ENCODE peak calls at places on chromosomes 12 and 14, in five cellular contexts. F is mucosa of descending colon, H is GM20000, A is upper lobe of right lung, U is choroid plexus epithelial cell. Z is an unnamed sample.

GRCh38 chr12:127393896-127394295 is 873.1 kb upstream of the TMEM132C start:
- DNase-seq in H (no peak), A (no peak), F (no peak), U (peak), Z (no peak)

GRCh38 chr12:67394600-67394999 is 125.4 kb downstream of the CAND1 start:
- DNase-seq in H (no peak), A (no peak), F (peak), U (peak), Z (no peak)

GRCh38 chr14:68952544-68953535 is 26.3 kb downstream of the ACTN1 start:
- DNase-seq in U (peak), F (no peak), H (no peak), A (no peak), Z (peak)

GRCh38 chr12:7042847-7043246 is 17.7 kb upstream of the C1S start:
- DNase-seq in U (peak), F (no peak), A (no peak), H (no peak), Z (no peak)

GRCh38 chr12:33708935-33709334 is 269.3 kb upstream of the SYT10 start:
- DNase-seq in A (no peak), U (no peak), H (no peak), F (no peak), Z (no peak)

GRCh38 chr14:105201928-105202513 is 20.9 kb upstream of the NUDT14 start:
- DNase-seq in U (no peak), H (peak), F (no peak), A (no peak), Z (peak)

GRCh38 chr14:31070431-31070830 is 44.3 kb upstream of the STRN3 start:
- DNase-seq in A (no peak), U (peak), H (no peak), F (no peak), Z (no peak)

GRCh38 chr14:54175298-54175942 is 218.8 kb upstream of the BMP4 start:
- DNase-seq in A (no peak), H (peak), F (no peak), U (peak), Z (peak)

GRCh38 chr12:6927999-6928702 is 392 bp downstream of the ATN1 start:
- DNase-seq in H (peak), U (no peak), F (no peak), A (peak), Z (no peak)

GRCh38 chr12:110109037-110109836 is 14.9 kb upstream of the IFT81 start:
- DNase-seq in A (peak), U (peak), H (no peak), F (no peak), Z (no peak)

GRCh38 chr14:37599527-37600368 is 4.3 kb downstream of the TTC6 start:
- DNase-seq in A (peak), U (no peak), F (no peak), H (peak), Z (no peak)

GRCh38 chr14:68766299-68767247 is 26.3 kb downstream of the ZFP36L1 start:
- DNase-seq in U (no peak), A (peak), H (no peak), F (no peak), Z (peak)

GRCh38 chr12:916240-916639 is 33.3 kb downstream of the RAD52 start:
- DNase-seq in H (no peak), F (peak), A (no peak), U (no peak), Z (peak)

GRCh38 chr12:132359551-132359950 is 30.2 kb upstream of the GALNT9 start:
- DNase-seq in U (no peak), H (no peak), A (peak), F (peak), Z (no peak)

GRCh38 chr12:128643106-128643651 is 180.6 kb downstream of the SLC15A4 start:
- DNase-seq in F (no peak), A (no peak), H (no peak), U (no peak), Z (no peak)

GRCh38 chr14:96888593-96888992 is 91.4 kb downstream of the VRK1 start:
- DNase-seq in F (no peak), U (peak), H (no peak), A (no peak), Z (no peak)

GRCh38 chr12:121590476-121591143 is 9.8 kb upstream of the KDM2B start:
- DNase-seq in H (peak), A (no peak), U (peak), F (no peak), Z (peak)

GRCh38 chr12:94186461-94187237 is 38.3 kb downstream of the PLXNC1 start:
- DNase-seq in F (no peak), H (no peak), U (peak), A (peak), Z (no peak)

GRCh38 chr12:46369095-46369473 is 3.5 kb downstream of the SLC38A2 start:
- DNase-seq in F (no peak), U (peak), A (no peak), H (no peak), Z (no peak)

GRCh38 chr12:107513636-107514400 is 171.8 kb upstream of the PWP1 start:
- DNase-seq in U (no peak), F (no peak), A (no peak), H (no peak), Z (no peak)

GRCh38 chr14:58899317-58899713 is 261.6 kb downstream of the DACT1 start:
- DNase-seq in F (no peak), U (peak), A (no peak), H (no peak), Z (no peak)

GRCh38 chr12:19916982-19917381 is 451.4 kb upstream of the PDE3A start:
- DNase-seq in H (no peak), A (no peak), U (no peak), F (no peak), Z (no peak)

GRCh38 chr12:113770389-113770865 is 195.7 kb downstream of the RBM19 start:
- DNase-seq in H (no peak), F (no peak), U (no peak), A (no peak), Z (no peak)

GRCh38 chr14:24803933-24804494 is 170.0 kb upstream of the GZMB start:
- DNase-seq in H (no peak), F (no peak), U (no peak), A (no peak), Z (no peak)
- TF ChIP-seq CTCF in H (no peak), F (no peak), U (no peak), A (no peak), Z (no peak)

DNA sequence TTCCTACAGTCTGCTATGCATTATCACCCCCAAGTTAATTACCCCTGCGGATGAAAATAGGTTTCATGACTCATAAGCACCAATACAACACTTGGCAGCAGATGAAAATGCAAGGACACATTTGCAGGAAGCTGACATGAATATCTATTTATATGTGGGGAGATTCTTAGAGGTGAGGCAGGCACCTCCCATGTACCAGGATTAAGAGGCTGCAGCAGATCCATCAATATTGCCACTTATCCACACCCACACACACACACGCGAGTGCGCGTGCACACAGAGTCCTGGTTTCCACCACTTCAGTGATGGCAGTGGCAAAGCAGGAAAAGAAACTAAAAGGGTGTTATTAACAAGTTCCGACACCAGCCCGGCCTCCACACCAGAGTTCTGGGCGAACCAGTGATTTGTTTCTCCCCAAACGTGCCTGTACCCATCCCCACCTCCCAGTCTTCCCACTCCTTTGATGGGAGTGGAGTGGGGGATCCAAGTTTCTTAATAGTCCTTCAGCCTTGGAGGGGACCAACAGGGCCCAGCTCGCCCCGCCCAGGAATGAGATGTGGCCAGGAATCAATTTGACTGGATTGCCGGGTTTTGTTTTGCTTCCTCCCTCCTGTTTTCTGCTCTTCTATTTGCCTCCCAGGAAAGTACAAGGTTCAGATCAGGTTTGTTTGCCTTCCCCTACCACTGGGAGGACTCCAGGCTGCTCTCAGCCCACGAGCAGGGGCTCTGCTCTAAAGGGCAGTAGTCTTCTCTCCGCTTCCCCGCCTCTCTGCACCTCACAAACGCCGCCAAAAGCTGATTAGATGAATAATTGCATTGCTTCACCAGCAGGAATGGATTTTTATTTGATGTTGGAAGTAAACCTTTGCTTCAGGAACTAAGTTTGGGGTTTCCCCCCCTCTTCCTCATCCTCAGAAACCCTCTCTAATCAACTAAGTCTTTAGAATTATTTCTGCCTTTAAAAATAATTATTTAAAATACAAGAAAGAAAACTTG is 5.2 kb downstream of the IRF2BPL start:
- DNase-seq in F (peak), H (no peak), U (peak), A (no peak), Z (peak)
- TF ChIP-seq CTCF in F (no peak), H (no peak), U (peak), A (no peak), Z (no peak)

DNA sequence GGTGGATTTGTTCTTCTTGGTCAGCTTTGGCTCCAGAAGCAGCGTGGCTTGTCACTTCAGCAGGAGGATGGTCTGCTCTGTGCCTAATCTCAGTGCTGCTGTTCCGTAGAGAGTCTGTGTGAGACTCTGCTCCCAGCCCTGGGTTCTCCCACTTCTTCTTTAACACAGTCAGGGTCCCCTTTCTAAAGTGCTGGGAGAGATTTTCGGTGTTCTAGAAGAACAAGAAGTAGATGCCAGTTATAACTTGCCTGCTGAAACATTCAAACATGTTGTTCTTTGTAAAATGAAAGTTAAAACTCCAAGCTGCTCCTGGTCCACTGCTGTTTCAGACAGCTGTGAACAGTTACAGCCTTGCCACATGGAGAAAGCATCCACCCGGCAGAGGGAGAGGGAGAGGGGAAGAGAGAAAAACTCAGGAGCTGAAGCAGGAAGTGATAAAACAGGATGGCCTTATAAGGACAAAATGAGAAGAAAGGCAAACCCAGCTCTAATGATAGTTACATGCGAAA is 55.2 kb upstream of the CERS5 start:
- DNase-seq in A (no peak), F (no peak), U (peak), H (peak), Z (no peak)
- TF ChIP-seq CTCF in A (peak), F (no peak), U (peak), H (no peak), Z (no peak)

GRCh38 chr14:24817638-24818053 is 183.7 kb upstream of the GZMB start:
- DNase-seq in A (no peak), F (no peak), U (no peak), H (no peak), Z (no peak)
- TF ChIP-seq CTCF in A (no peak), F (no peak), U (peak), H (no peak), Z (no peak)

GRCh38 chr12:103812789-103813188 is 28.2 kb downstream of the NT5DC3 start:
- DNase-seq in A (no peak), U (no peak), H (no peak), F (no peak), Z (no peak)
- TF ChIP-seq CTCF in A (no peak), U (no peak), H (no peak), F (no peak), Z (no peak)

DNA sequence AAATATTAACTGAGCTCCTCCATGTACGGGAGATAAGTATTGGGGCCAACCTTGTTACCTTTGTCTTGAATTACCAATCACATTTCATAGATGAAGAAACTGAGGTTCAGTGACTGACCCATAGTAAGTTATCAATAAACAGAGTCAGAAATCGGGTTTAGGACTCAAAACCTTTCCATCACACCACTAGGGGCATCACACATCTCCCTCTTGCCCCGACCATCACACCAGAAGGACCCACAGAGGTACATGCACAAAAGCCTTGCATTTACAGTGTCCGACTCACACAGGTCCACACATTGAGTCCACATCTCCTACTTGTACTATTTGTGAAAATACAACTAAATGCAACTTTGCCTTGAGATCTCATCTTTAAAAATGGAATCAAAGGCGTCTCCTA is 29.4 kb downstream of the KCNA5 start:
- DNase-seq in A (no peak), H (no peak), U (no peak), F (no peak), Z (no peak)
- TF ChIP-seq CTCF in A (no peak), H (no peak), U (peak), F (no peak), Z (no peak)

DNA sequence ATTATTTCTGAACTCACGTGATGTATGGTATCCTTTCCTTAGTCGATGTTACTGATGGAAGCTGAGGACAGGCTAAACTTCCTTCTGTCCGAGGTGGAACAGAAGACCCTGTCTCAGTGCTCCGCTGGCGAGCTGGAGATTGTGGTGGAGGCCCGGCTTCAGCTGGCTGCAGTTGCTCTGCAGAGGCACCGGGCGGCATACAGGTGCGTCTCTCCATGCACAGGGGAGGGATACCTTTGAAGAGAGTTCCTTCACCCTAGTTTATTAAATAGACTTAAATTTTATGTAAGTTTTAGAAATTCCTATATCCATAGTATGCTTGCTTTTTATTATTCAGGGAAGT is 186.7 kb upstream of the NEDD1 start:
- DNase-seq in F (no peak), A (no peak), H (peak), U (no peak), Z (peak)
- TF ChIP-seq CTCF in F (no peak), A (no peak), H (no peak), U (peak), Z (no peak)

GRCh38 chr14:92316937-92317336 is 6.0 kb upstream of the SLC24A4 start:
- DNase-seq in H (no peak), U (no peak), A (no peak), F (no peak), Z (peak)

GRCh38 chr14:92314182-92314581 is 8.8 kb upstream of the SLC24A4 start:
- DNase-seq in F (no peak), H (no peak), U (no peak), A (no peak), Z (no peak)

GRCh38 chr14:92317511-92317910 is 5.5 kb upstream of the SLC24A4 start:
- DNase-seq in A (no peak), H (no peak), F (no peak), U (peak), Z (no peak)

GRCh38 chr14:92316116-92316515 is 6.8 kb upstream of the SLC24A4 start:
- DNase-seq in H (peak), F (no peak), A (no peak), U (no peak), Z (no peak)

GRCh38 chr14:92315050-92315785 is 7.7 kb upstream of the SLC24A4 start:
- DNase-seq in F (no peak), U (no peak), H (no peak), A (no peak), Z (no peak)
- TF ChIP-seq CTCF in F (no peak), U (no peak), H (no peak), A (no peak), Z (no peak)

GRCh38 chr14:99603965-99604765 is at the start of gene CCDC85C:
- DNase-seq in H (peak), A (peak), U (peak), F (peak), Z (peak)

GRCh38 chr14:99606359-99606758 is 2.4 kb upstream of the CCDC85C start:
- DNase-seq in H (no peak), F (no peak), U (no peak), A (no peak), Z (no peak)

GRCh38 chr14:99605299-99605961 is 1.4 kb upstream of the CCDC85C start:
- DNase-seq in A (peak), U (peak), H (peak), F (peak), Z (peak)

GRCh38 chr14:99603471-99603933 is 505 bp downstream of the CCDC85C start:
- DNase-seq in U (peak), F (peak), A (peak), H (no peak), Z (peak)

GRCh38 chr14:99604766-99605298 is 825 bp upstream of the CCDC85C start:
- DNase-seq in H (peak), F (peak), U (peak), A (peak), Z (peak)
- TF ChIP-seq CTCF in H (no peak), F (no peak), U (no peak), A (no peak), Z (no peak)